ENCODE peak calls at places on chromosome 12, in six cellular contexts. W is prostate gland, Y is sigmoid colon, B is HepG2, S is ovary, F is A549. J is an unnamed sample.

GRCh38 chr12:2358986-2359658 is 306.3 kb downstream of the CACNA1C start:
- DNase-seq in Y (peak; percentile 58), B (no peak), S (no peak), W (no peak), F (no peak), J (no peak)

GRCh38 chr12:131773582-131774221 is 54.5 kb upstream of the MMP17 start:
- DNase-seq in W (no peak), Y (no peak), B (no peak), S (no peak), F (no peak), J (no peak)

GRCh38 chr12:93580682-93581081 is 8.2 kb downstream of the SOCS2 start:
- DNase-seq in Y (no peak), W (no peak), B (no peak), S (no peak), F (no peak), J (no peak)

GRCh38 chr12:70251226-70251625 is 8.0 kb downstream of the CNOT2 start:
- DNase-seq in S (no peak), W (no peak), Y (no peak), F (no peak), B (no peak), J (no peak)

GRCh38 chr12:14396071-14396470 is 30.6 kb downstream of the ATF7IP start:
- DNase-seq in F (no peak), B (no peak), W (no peak), Y (no peak), S (no peak), J (no peak)

GRCh38 chr12:47652491-47653234 is 53.2 kb downstream of the RPAP3 start:
- DNase-seq in F (no peak), Y (no peak), W (peak; percentile 11), B (peak; percentile 92), S (no peak), J (no peak)

GRCh38 chr12:46494424-46494823 is 121.9 kb upstream of the SLC38A2 start:
- DNase-seq in W (no peak), S (no peak), Y (no peak), F (no peak), B (peak; percentile 88), J (no peak)

GRCh38 chr12:80325167-80325959 is 118.7 kb upstream of the PTPRQ start:
- DNase-seq in S (no peak), W (no peak), B (no peak), F (no peak), Y (no peak), J (no peak)

GRCh38 chr12:52197371-52198231 is 5.8 kb upstream of the KRT80 start:
- DNase-seq in W (no peak), F (no peak), S (no peak), Y (peak; percentile 75), B (no peak), J (no peak)

GRCh38 chr12:12689672-12690287 is 6.2 kb downstream of the GPR19 start:
- DNase-seq in B (no peak), W (no peak), S (no peak), F (no peak), Y (no peak), J (no peak)

GRCh38 chr12:107320929-107321618 is 227.7 kb upstream of the CRY1 start:
- DNase-seq in B (no peak), W (peak; percentile 60), F (peak; percentile 37), S (no peak), Y (no peak), J (no peak)

GRCh38 chr12:121461048-121461447 is 61.1 kb downstream of the RNF34 start:
- DNase-seq in B (no peak), S (no peak), Y (no peak), F (no peak), W (no peak), J (no peak)

GRCh38 chr12:79688376-79689040 is 2.3 kb downstream of the PAWR start:
- DNase-seq in F (no peak), W (no peak), Y (no peak), B (no peak), S (no peak), J (no peak)

GRCh38 chr12:38984388-38984787 is 79.0 kb upstream of the CPNE8 start:
- DNase-seq in W (no peak), B (no peak), Y (no peak), S (no peak), F (no peak), J (no peak)

GRCh38 chr12:104747956-104748355 is 210.1 kb downstream of the SLC41A2 start:
- DNase-seq in W (no peak), B (no peak), S (no peak), F (no peak), Y (no peak), J (peak; percentile 35)

GRCh38 chr12:50924131-50924438 is 28.3 kb upstream of the HIGD1C start:
- DNase-seq in W (no peak), B (no peak), F (no peak), S (no peak), Y (no peak), J (no peak)

GRCh38 chr12:78931466-78931990 is 67.0 kb downstream of the SYT1 start:
- DNase-seq in S (no peak), F (no peak), B (no peak), Y (no peak), W (no peak), J (no peak)

GRCh38 chr12:122999196-122999946 is 18.9 kb downstream of the ARL6IP4 start:
- DNase-seq in S (no peak), B (no peak), Y (no peak), W (no peak), F (no peak), J (peak; percentile 32)

GRCh38 chr12:12922191-12922616 is 29.8 kb downstream of the GPRC5D start:
- DNase-seq in S (no peak), W (no peak), B (no peak), Y (no peak), F (no peak), J (no peak)

GRCh38 chr12:116537149-116537904 is 21.9 kb upstream of the MAP1LC3B2 start:
- DNase-seq in W (no peak), B (no peak), S (no peak), Y (no peak), F (no peak), J (no peak)

GRCh38 chr12:15443050-15443449 is 120.7 kb downstream of the PTPRO start:
- DNase-seq in B (no peak), Y (no peak), W (no peak), S (no peak), F (no peak), J (no peak)

GRCh38 chr12:93848453-93849120 is 171.4 kb downstream of the CRADD start:
- DNase-seq in S (no peak), B (no peak), F (no peak), W (no peak), Y (no peak), J (no peak)

GRCh38 chr12:79455314-79455713 is 235.4 kb downstream of the PAWR start:
- DNase-seq in W (no peak), F (no peak), S (no peak), B (no peak), Y (no peak), J (no peak)

GRCh38 chr12:86193931-86194330 is 62.3 kb downstream of the MGAT4C start:
- DNase-seq in F (no peak), W (no peak), S (no peak), B (no peak), Y (no peak), J (no peak)

GRCh38 chr12:26334621-26335124 is 139.3 kb downstream of the SSPN start:
- DNase-seq in Y (no peak), B (no peak), W (no peak), S (no peak), F (no peak), J (no peak)

GRCh38 chr12:86658303-86658702 is 402.1 kb upstream of the MGAT4C start:
- DNase-seq in S (no peak), W (no peak), B (no peak), Y (no peak), F (no peak), J (no peak)

GRCh38 chr12:132321321-132322118 is 7.9 kb downstream of the GALNT9 start:
- DNase-seq in S (no peak), W (no peak), B (no peak), Y (no peak), F (no peak), J (no peak)

GRCh38 chr12:95998611-95999300 is 2.6 kb upstream of the HAL start:
- DNase-seq in S (no peak), F (peak; percentile 50), B (peak; percentile 65), W (peak; percentile 26), Y (no peak), J (peak; percentile 67)

GRCh38 chr12:76694369-76694768 is 69.5 kb upstream of the ZDHHC17 start:
- DNase-seq in B (no peak), W (no peak), S (no peak), F (no peak), Y (no peak), J (no peak)

GRCh38 chr12:54419088-54419887 is at the start of gene ITGA5:
- DNase-seq in S (peak; percentile 85), W (peak; percentile 60), F (peak; percentile 90), Y (peak; percentile 96), B (no peak), J (peak; percentile 87)
- H3K4me1 ChIP-seq in S (peaks cover 15% of the 10 kb centered on the region), W (no peaks in the 10 kb centered on the region), F (peaks cover 71% of the 10 kb centered on the region), Y (peaks cover 75% of the 10 kb centered on the region), B (peaks cover 14% of the 10 kb centered on the region), J (peaks cover 32% of the 10 kb centered on the region)

DNA sequence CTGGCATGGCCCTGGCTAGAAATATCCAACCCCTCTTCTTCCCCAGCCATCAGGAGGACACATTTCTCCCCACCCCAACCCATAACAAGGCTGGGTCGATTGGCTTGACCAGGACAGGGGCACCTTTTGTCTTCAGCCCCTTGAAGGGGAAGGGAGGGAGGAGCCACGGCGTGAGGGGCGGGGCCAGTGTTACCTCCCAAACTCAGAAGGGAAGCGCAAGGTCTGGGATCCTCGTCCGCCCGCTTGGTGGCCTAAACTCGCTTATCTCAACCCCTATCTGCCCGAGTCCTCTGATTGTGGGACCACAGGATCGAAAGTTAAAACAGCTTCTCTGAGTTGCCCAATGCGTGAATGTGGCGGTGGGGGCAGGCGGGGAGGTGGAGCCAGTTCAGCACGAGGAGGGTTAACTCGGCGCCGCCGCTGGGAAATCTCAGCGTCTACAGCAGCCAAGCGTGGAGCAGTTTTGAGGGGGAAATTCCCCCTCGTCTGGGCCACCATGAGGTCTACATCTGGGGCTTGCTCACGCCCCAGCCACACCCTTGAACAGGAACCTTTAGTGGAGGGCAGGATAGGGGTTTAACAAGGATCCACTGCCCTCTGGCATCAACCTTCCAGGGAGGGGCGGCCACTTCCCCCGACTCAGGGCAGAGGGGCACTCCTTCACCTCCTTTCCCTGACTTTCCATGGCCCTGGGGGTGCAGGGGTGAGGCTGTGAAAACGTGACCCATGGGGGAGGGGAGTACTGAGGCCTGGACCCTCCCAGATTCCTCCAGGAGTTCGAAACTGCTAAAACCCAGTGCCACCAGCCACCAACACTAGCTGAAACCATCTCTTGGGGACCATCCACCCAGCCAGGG is 745 bp downstream of the STAT6 start:
- DNase-seq in Y (peak; percentile 89), B (peak; percentile 77), F (peak; percentile 64), W (peak; percentile 72), S (peak; percentile 84), J (peak; percentile 79)
- TF ChIP-seq POLR2A in Y (no peak), B (peak; percentile 58), F (peak; percentile 26), W (peak; percentile 84), S (peak; percentile 47), J (no peak)

GRCh38 chr12:75481774-75482173 is 1.2 kb downstream of the GLIPR1 start:
- DNase-seq in B (no peak), W (no peak), F (no peak), Y (no peak), S (no peak), J (no peak)
- H3K4me1 ChIP-seq in B (peaks cover 26% of the 10 kb centered on the region), W (no peaks in the 10 kb centered on the region), F (peaks cover 27% of the 10 kb centered on the region), Y (peaks cover 57% of the 10 kb centered on the region), S (peaks cover 5% of the 10 kb centered on the region), J (no peaks in the 10 kb centered on the region)

GRCh38 chr12:57280234-57281062 is 29.5 kb upstream of the STAC3 start:
- DNase-seq in S (no peak), W (peak; percentile 56), B (peak; percentile 84), Y (peak; percentile 64), F (peak; percentile 78), J (no peak)
- TF ChIP-seq POLR2A in S (no peak), W (peak; percentile 11), B (no peak), Y (no peak), F (peak; percentile 34), J (peak; percentile 71)

J was measured in right lobe of liver.